ENCODE peak calls at places on chromosomes 3 and 15, in six cellular contexts. M is stomach, E is upper lobe of right lung, S is left ventricle myocardium inferior, Z is osteocyte, H is fibroblast of lung. L is an unnamed sample.

GRCh38 chr15:101570238-101570637 is 80.7 kb upstream of the PCSK6 start:
- DNase-seq in M (no peak), E (no peak), S (no peak), Z (no peak), H (no peak), L (no peak)

GRCh38 chr15:63763476-63764123 is 70.1 kb downstream of the HERC1 start:
- DNase-seq in M (no peak), E (no peak), S (no peak), Z (no peak), H (peak), L (peak)

GRCh38 chr15:57505949-57506391 is 85.7 kb upstream of the MYZAP start:
- DNase-seq in M (peak), E (peak), S (peak), Z (peak), H (peak), L (no peak)

GRCh38 chr3:94413721-94414106 is 350.9 kb downstream of the NSUN3 start:
- DNase-seq in M (no peak), E (no peak), S (no peak), Z (no peak), H (peak), L (no peak)

GRCh38 chr3:168047190-168047795 is 48.4 kb downstream of the GOLIM4 start:
- DNase-seq in M (no peak), E (no peak), S (no peak), Z (no peak), H (peak), L (peak)

GRCh38 chr3:127448161-127448561 is 142.4 kb downstream of the TPRA1 start:
- DNase-seq in M (peak), E (peak), S (no peak), Z (peak), H (no peak), L (no peak)

GRCh38 chr3:186316666-186317260 is 45.3 kb downstream of the DGKG start:
- DNase-seq in M (no peak), E (no peak), S (no peak), Z (no peak), H (peak), L (no peak)

GRCh38 chr3:119173325-119173724 is at the start of gene UPK1B:
- DNase-seq in M (no peak), E (no peak), S (no peak), Z (no peak), H (no peak), L (no peak)

GRCh38 chr3:116863842-116864626 is 154.5 kb downstream of the TUSC7 start:
- DNase-seq in M (no peak), E (no peak), S (no peak), Z (no peak), H (peak), L (peak)

GRCh38 chr3:48684480-48685143 is 1.1 kb downstream of the NCKIPSD start:
- DNase-seq in M (no peak), E (no peak), S (peak), Z (no peak), H (no peak), L (peak)

GRCh38 chr3:51559266-51559907 is 20.9 kb downstream of the RAD54L2 start:
- DNase-seq in M (no peak), E (no peak), S (no peak), Z (no peak), H (peak), L (no peak)

GRCh38 chr3:21722768-21723167 is 28.2 kb downstream of the ZNF385D start:
- DNase-seq in M (no peak), E (no peak), S (no peak), Z (no peak), H (no peak), L (no peak)

GRCh38 chr15:37891754-37892368 is 42.6 kb upstream of the TMCO5A start:
- DNase-seq in M (no peak), E (no peak), S (no peak), Z (no peak), H (peak), L (peak)

GRCh38 chr3:67000006-67000405 is 1.9 kb downstream of the KBTBD8 start:
- DNase-seq in M (no peak), E (no peak), S (no peak), Z (no peak), H (peak), L (peak)

GRCh38 chr3:52820741-52821140 is 9.7 kb downstream of the ITIH4 start:
- DNase-seq in M (no peak), E (no peak), S (no peak), Z (no peak), H (no peak), L (peak)

GRCh38 chr3:16514799-16515353 is 1.4 kb upstream of the RFTN1 start:
- DNase-seq in M (no peak), E (no peak), S (no peak), Z (no peak), H (no peak), L (peak)

GRCh38 chr15:57220220-57220619 is 156.1 kb upstream of the CGNL1 start:
- DNase-seq in M (no peak), E (no peak), S (no peak), Z (no peak), H (peak), L (no peak)

GRCh38 chr15:57595011-57595866 is 3.5 kb downstream of the MYZAP start:
- DNase-seq in M (peak), E (no peak), S (peak), Z (no peak), H (no peak), L (no peak)

GRCh38 chr3:148940983-148941382 is 50.4 kb upstream of the GYG1 start:
- DNase-seq in M (no peak), E (no peak), S (no peak), Z (no peak), H (no peak), L (no peak)

GRCh38 chr3:189942948-189943347 is 177.7 kb downstream of the P3H2 start:
- DNase-seq in M (no peak), E (no peak), S (no peak), Z (no peak), H (no peak), L (no peak)

GRCh38 chr3:65342084-65342683 is 654.4 kb upstream of the ADAMTS9 start:
- DNase-seq in M (peak), E (peak), S (peak), Z (no peak), H (peak), L (peak)

GRCh38 chr3:131735121-131735520 is 232.3 kb upstream of the MRPL3 start:
- DNase-seq in M (no peak), E (no peak), S (no peak), Z (no peak), H (peak), L (no peak)

GRCh38 chr3:13039286-13039896 is 33.8 kb downstream of the IQSEC1 start:
- DNase-seq in M (no peak), E (no peak), S (no peak), Z (no peak), H (peak), L (no peak)

GRCh38 chr15:61511089-61511488 is 282.0 kb upstream of the RORA start:
- DNase-seq in M (no peak), E (no peak), S (no peak), Z (no peak), H (no peak), L (no peak)

GRCh38 chr3:193348686-193349085 is 29.9 kb downstream of the ATP13A5 start:
- DNase-seq in M (no peak), E (no peak), S (no peak), Z (no peak), H (no peak), L (no peak)

GRCh38 chr3:123535580-123535979 is 49.3 kb downstream of the HACD2 start:
- DNase-seq in M (no peak), E (no peak), S (no peak), Z (no peak), H (peak), L (no peak)

GRCh38 chr3:100603449-100603848 is 6.0 kb upstream of the ADGRG7 start:
- DNase-seq in M (no peak), E (no peak), S (no peak), Z (no peak), H (peak), L (peak)

GRCh38 chr3:100609305-100609704 is at the start of gene ADGRG7:
- DNase-seq in M (no peak), E (no peak), S (no peak), Z (no peak), H (no peak), L (no peak)

GRCh38 chr3:100609963-100610362 is 562 bp downstream of the ADGRG7 start:
- DNase-seq in M (no peak), E (no peak), S (no peak), Z (no peak), H (no peak), L (no peak)

GRCh38 chr3:100605358-100605757 is 4.0 kb upstream of the ADGRG7 start:
- DNase-seq in M (no peak), E (no peak), S (no peak), Z (no peak), H (no peak), L (no peak)

DNA sequence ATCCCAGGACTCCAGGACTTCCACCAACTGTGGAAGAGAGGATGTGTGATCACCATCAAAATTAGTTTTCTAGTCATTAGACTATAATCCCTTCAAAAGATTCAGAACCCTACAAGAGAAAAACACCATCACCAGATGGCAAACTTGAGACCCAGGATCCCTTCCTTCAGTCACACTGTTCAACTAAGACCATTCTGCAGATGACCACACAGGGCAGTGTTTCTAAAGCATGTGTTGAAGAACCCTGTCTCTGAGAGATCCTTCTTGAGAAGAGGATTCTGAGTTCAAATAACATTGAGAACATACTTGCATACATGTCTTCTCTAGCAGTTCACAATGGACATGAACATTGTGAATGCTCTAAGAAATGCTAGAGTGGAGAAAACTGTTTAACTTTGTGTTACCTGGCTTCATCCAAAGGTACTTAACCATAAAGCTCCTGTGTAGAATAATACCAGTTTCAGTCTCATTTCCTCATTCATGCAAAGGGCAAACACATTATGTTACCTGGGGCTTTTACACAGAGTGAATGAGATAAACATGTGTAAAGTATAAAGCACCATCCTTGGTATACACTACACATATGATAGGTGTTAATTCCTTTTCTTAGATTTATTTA is 2.4 kb upstream of the ADGRG7 start:
- DNase-seq in M (no peak), E (no peak), S (no peak), Z (no peak), H (no peak), L (no peak)
- TF ChIP-seq CTCF in M (no peak), E (no peak), S (no peak), Z (no peak), H (no peak), L (no peak)

GRCh38 chr3:112972158-112972557 is 2.7 kb downstream of the CD200R1 start:
- DNase-seq in M (no peak), E (no peak), S (no peak), Z (no peak), H (no peak), L (no peak)
- TF ChIP-seq CTCF in M (no peak), E (no peak), S (no peak), Z (no peak), H (no peak), L (no peak)

DNA sequence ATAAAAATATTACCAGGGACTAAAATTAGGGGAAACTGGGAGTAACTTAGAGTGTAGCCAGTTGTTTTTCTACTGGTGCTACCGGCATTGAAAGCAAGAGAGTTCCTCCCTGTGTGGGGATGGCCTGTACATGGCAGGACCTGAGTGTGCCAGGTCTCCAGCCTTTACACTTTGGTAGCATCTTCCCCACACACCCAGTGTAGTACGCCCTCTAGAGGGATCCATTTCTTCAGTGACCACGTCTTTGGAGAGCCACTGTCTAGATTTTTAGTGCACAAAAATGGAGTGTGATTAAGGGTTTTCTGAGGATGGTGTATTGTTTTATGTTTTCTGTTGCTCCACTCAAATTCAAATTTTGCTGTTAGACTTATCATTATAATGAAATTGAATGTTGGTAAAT is 507.0 kb upstream of the TPRG1 start:
- DNase-seq in M (no peak), E (no peak), S (no peak), Z (no peak), H (no peak), L (peak)
- TF ChIP-seq CTCF in M (no peak), E (no peak), S (peak), Z (no peak), H (peak), L (no peak)

DNA sequence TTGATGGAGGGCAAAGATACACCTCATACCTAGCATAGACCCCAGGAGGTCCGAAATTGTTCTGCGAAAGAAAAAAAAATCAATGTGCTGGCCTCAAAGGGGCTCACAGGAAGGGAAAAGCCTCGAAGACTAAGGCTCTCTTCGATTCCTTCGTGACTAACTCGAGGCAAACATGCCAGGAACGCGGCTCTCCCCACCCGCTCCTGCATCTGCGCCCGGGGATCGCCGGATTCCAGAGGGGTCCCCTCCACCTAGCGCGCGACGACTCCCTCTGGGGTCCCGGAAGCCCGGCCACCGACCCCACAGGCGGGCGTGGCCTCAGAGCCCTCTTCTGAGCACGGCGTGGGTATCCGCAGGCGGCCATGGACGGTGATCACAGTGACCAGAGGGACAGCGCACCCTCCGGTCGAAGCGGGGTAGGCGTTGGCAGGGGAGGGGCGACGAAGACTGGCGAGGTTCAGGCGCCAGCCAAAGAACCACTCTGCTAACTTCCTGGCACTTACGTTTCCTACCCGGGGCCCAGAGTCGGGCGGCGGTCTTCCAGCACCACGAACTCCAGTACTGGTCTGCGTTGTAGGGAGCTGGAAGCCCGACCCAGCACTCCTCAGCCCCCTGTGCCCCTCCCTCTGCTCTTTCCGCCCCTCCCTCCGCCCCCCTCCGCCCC is 517 bp upstream of the EIF3J start:
- DNase-seq in M (peak), E (peak), S (peak), Z (peak), H (peak), L (no peak)
- TF ChIP-seq CTCF in M (no peak), E (peak), S (peak), Z (peak), H (peak), L (peak)

DNA sequence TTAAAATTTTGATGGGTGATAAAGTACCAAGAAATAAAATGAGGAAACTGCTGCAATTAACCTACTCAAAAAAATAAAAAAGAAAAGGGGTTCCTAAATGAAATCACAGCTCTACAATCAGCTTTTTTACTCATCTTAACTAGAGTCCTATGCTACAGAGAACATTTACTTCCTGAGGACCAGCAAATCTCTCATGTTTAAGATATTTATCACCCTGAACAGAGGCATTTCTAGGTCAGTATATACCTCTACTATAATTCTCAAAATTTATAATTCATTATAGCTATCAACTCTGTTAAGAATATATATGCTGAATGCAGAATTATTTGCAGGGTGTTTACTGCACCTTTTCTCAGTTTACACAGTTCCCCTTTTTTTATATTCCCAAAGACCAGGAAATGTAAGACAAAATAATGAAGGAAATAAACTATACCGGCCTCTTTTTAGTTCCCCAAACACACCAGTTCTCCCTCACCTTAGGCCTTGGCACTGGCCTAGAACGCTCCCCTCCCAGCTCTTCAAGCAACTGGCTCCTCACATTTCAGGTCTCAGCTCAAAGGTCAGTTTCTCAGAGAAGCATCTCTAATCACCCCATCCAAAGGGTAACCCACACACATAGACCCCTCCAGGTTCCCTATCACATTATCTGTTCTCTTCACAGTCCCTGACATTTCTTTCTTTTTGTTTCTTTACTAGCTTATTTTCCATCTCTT is 71.1 kb downstream of the LRRFIP2 start:
- DNase-seq in M (no peak), E (no peak), S (no peak), Z (no peak), H (no peak), L (no peak)
- TF ChIP-seq CTCF in M (no peak), E (no peak), S (no peak), Z (no peak), H (no peak), L (no peak)

GRCh38 chr3:10707089-10707983 is 108.7 kb upstream of the SLC6A11 start:
- DNase-seq in M (no peak), E (no peak), S (no peak), Z (no peak), H (no peak), L (peak)

GRCh38 chr3:10709110-10709781 is 106.8 kb upstream of the SLC6A11 start:
- DNase-seq in M (no peak), E (no peak), S (no peak), Z (no peak), H (no peak), L (no peak)

GRCh38 chr3:10707984-10708868 is 107.8 kb upstream of the SLC6A11 start:
- DNase-seq in M (no peak), E (no peak), S (no peak), Z (no peak), H (no peak), L (peak)

GRCh38 chr3:10703875-10704274 is 112.2 kb upstream of the SLC6A11 start:
- DNase-seq in M (no peak), E (no peak), S (no peak), Z (no peak), H (peak), L (no peak)

DNA sequence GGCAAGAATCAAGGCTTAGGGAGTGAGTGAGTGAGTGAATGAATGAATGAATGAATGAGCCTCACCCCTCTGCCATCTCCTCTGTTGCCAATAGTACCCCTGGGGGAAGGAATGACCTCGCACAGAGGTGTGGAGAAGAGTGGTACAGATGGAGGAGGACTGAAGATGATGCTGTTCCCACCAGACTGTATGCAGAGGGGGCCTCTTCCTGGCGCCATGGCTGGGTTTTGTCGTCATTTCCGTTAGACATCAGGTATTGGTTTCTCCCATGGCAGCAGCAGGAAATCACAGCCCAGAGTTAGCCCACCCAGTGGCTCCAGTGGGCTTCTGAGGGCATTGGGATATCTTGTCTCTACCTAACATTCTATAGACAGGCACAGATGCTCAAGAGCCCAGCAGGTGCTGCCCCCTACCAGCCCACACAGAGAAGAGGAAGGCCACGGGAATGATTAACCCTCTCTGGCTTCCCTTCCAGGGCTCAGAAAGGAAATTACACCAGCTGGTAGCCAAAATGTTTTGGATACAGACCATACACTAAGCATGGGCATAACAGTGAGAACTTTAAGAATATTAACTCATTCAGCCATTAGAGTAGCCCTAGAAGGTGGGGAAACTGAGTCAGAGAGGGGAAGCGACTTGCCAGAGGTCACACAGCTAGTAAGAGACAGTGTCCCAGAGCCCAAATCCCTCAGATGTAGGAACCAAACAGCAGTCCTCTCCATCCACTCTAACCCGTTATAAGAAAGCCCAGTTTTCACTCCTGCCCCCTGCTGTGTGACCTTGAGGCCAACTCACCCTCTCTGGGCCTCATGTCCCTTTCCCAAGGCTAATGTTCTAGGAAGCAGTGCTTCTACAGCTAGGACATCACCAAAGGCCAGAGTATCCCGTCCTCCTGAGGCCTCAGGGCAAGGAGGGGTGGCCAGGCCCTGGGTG is 109.6 kb upstream of the SLC6A11 start:
- DNase-seq in M (no peak), E (no peak), S (no peak), Z (no peak), H (no peak), L (peak)
- TF ChIP-seq CTCF in M (no peak), E (no peak), S (no peak), Z (no peak), H (no peak), L (no peak)

DNA sequence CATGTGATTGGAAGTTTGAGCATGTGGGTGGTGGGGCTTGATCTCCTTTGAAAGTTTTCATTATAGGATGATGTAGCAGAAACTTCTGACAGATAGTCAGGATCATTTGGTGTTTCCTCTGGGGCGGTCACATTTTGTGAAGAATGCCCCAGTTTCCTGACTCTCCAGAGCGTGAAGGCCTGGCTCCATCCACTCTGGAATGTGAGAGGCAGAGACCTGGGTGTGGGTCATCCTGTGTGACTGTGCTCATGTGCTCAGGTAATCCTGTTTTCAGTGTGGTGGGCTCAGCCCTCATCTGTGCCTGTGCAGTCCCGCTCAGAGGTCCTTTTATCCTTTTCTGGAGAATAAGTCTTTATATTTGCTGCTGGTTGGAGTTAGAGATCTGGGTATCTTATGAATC is 81.0 kb downstream of the RGMA start:
- DNase-seq in M (no peak), E (no peak), S (no peak), Z (no peak), H (no peak), L (no peak)
- TF ChIP-seq CTCF in M (no peak), E (no peak), S (no peak), Z (no peak), H (no peak), L (no peak)

L was measured in GM20000.